ENCODE peak calls at places on chromosomes 5 and 9, in six cellular contexts. Z, C, X, K, P and J are unnamed samples.

GRCh38 chr5:41447761-41448510 is 62.5 kb downstream of the PLCXD3 start:
- DNase-seq in Z (no peak), C (no peak), X (no peak), K (no peak), P (no peak), J (no peak)

GRCh38 chr5:174533771-174534221 is 190.6 kb upstream of the MSX2 start:
- DNase-seq in Z (no peak), C (no peak), X (peak; percentile 99), K (no peak), P (peak; percentile 76), J (peak; percentile 88)

GRCh38 chr9:114202849-114203248 is 47.5 kb downstream of the COL27A1 start:
- DNase-seq in Z (no peak), C (no peak), X (no peak), K (no peak), P (peak; percentile 37), J (no peak)

GRCh38 chr5:38723423-38723822 is 122.4 kb upstream of the OSMR start:
- DNase-seq in Z (no peak), C (no peak), X (no peak), K (no peak), P (no peak), J (no peak)

GRCh38 chr5:13331585-13331984 is 612.9 kb downstream of the DNAH5 start:
- DNase-seq in Z (no peak), C (no peak), X (no peak), K (no peak), P (no peak), J (no peak)

GRCh38 chr9:95175523-95175922 is 142.0 kb downstream of the FANCC start:
- DNase-seq in Z (no peak), C (no peak), X (no peak), K (no peak), P (no peak), J (no peak)

GRCh38 chr5:16557477-16557876 is 59.3 kb downstream of the RETREG1 start:
- DNase-seq in Z (no peak), C (no peak), X (no peak), K (no peak), P (no peak), J (no peak)

GRCh38 chr9:4284925-4285324 is 14.9 kb downstream of the GLIS3 start:
- DNase-seq in Z (no peak), C (no peak), X (no peak), K (no peak), P (no peak), J (no peak)

GRCh38 chr5:136518814-136519213 is 153.5 kb upstream of the TRPC7 start:
- DNase-seq in Z (no peak), C (no peak), X (peak; percentile 79), K (no peak), P (no peak), J (no peak)

GRCh38 chr9:131222460-131222859 is 53.9 kb downstream of the FAM78A start:
- DNase-seq in Z (no peak), C (no peak), X (no peak), K (no peak), P (no peak), J (no peak)

GRCh38 chr5:149322518-149322917 is 22.8 kb upstream of the GRPEL2 start:
- DNase-seq in Z (no peak), C (no peak), X (no peak), K (no peak), P (no peak), J (no peak)

GRCh38 chr5:141898448-141899094 is 20.4 kb upstream of the PCDH1 start:
- DNase-seq in Z (no peak), C (no peak), X (no peak), K (no peak), P (no peak), J (no peak)

GRCh38 chr5:157918811-157919742 is 60.1 kb upstream of the CLINT1 start:
- DNase-seq in Z (no peak), C (no peak), X (peak; percentile 44), K (peak; percentile 1), P (no peak), J (no peak)

GRCh38 chr5:129361441-129362025 is 98.6 kb upstream of the ADAMTS19 start:
- DNase-seq in Z (no peak), C (no peak), X (no peak), K (no peak), P (peak; percentile 44), J (no peak)

GRCh38 chr5:19660679-19661078 is 327.3 kb downstream of the CDH18 start:
- DNase-seq in Z (no peak), C (no peak), X (no peak), K (no peak), P (no peak), J (no peak)

GRCh38 chr9:136880651-136881050 is 5.7 kb upstream of the TRAF2 start:
- DNase-seq in Z (no peak), C (no peak), X (peak; percentile 24), K (no peak), P (no peak), J (no peak)

GRCh38 chr9:112894031-112894430 is 3.4 kb upstream of the SLC46A2 start:
- DNase-seq in Z (no peak), C (no peak), X (peak; percentile 30), K (no peak), P (peak; percentile 47), J (no peak)

GRCh38 chr9:73523391-73523790 is 371.7 kb downstream of the ANXA1 start:
- DNase-seq in Z (no peak), C (no peak), X (no peak), K (no peak), P (no peak), J (no peak)

GRCh38 chr5:75335952-75336624 is 932 bp upstream of the HMGCR start:
- DNase-seq in Z (no peak), C (peak; percentile 77), X (peak; percentile 82), K (no peak), P (peak; percentile 83), J (peak; percentile 70)

GRCh38 chr5:170553218-170553617 is 49.4 kb downstream of the KCNIP1 start:
- DNase-seq in Z (no peak), C (no peak), X (no peak), K (no peak), P (no peak), J (no peak)

GRCh38 chr5:117788596-117788995 is 1199.8 kb downstream of the DTWD2 start:
- DNase-seq in Z (no peak), C (no peak), X (no peak), K (no peak), P (no peak), J (peak; percentile 41)

GRCh38 chr5:118195215-118195614 is 793.1 kb downstream of the DTWD2 start:
- DNase-seq in Z (no peak), C (peak; percentile 32), X (no peak), K (no peak), P (no peak), J (no peak)

GRCh38 chr5:109942646-109943045 is 252.9 kb downstream of the MAN2A1 start:
- DNase-seq in Z (no peak), C (no peak), X (no peak), K (no peak), P (no peak), J (no peak)

GRCh38 chr5:65032250-65032649 is 263.5 kb downstream of the CWC27 start:
- DNase-seq in Z (no peak), C (no peak), X (peak; percentile 66), K (no peak), P (peak; percentile 100), J (peak; percentile 14)

GRCh38 chr9:116355153-116355827 is 201.7 kb downstream of the PAPPA start:
- DNase-seq in Z (no peak), C (no peak), X (no peak), K (no peak), P (peak; percentile 48), J (no peak)